ENCODE peak calls at places on chromosomes 16 and 17, in eight cellular contexts. Y, R, K, P, T, J, Q and S are unnamed samples.

GRCh38 chr16:53142823-53143568 is 88.2 kb downstream of the CHD9 start:
- DNase-seq in T (no peak), Y (no peak), Q (peak), J (no peak), R (no peak), K (no peak), P (no peak), S (no peak)

GRCh38 chr16:16992986-16993783 is 477.6 kb downstream of the XYLT1 start:
- DNase-seq in P (no peak), K (no peak), Y (no peak), Q (no peak), T (no peak), R (peak), J (no peak), S (no peak)

GRCh38 chr16:46757339-46758050 is 9.4 kb upstream of the MYLK3 start:
- DNase-seq in T (no peak), P (no peak), K (no peak), R (no peak), Q (peak), J (no peak), Y (no peak), S (no peak)

GRCh38 chr17:49509588-49509917 is 14.5 kb downstream of the NGFR start:
- DNase-seq in Q (no peak), Y (no peak), P (no peak), R (no peak), T (no peak), J (no peak), K (no peak), S (no peak)

GRCh38 chr17:18860161-18860972 is 2.4 kb downstream of the PRPSAP2 start:
- DNase-seq in Y (no peak), Q (no peak), J (no peak), R (no peak), P (no peak), T (no peak), K (no peak), S (no peak)

GRCh38 chr16:4298761-4299522 is 16.9 kb upstream of the GLIS2 start:
- DNase-seq in J (peak), P (peak), Q (peak), K (peak), R (no peak), Y (no peak), T (peak), S (peak)

GRCh38 chr17:28570716-28571254 is 539 bp downstream of the PIGS start:
- DNase-seq in T (peak), J (peak), R (peak), Y (no peak), P (peak), K (peak), Q (peak), S (no peak)

GRCh38 chr16:1180772-1181714 is 28.1 kb downstream of the CACNA1H start:
- DNase-seq in P (no peak), T (peak), R (no peak), Y (no peak), J (no peak), K (peak), Q (no peak), S (no peak)

GRCh38 chr17:28912281-28912937 is 9.5 kb upstream of the DHRS13 start:
- DNase-seq in Y (no peak), J (no peak), K (peak), P (peak), Q (no peak), R (no peak), T (peak), S (no peak)

GRCh38 chr16:87092958-87093357 is 224.2 kb downstream of the C16orf95 start:
- DNase-seq in K (no peak), J (no peak), T (no peak), P (no peak), Y (no peak), Q (no peak), R (no peak), S (no peak)

GRCh38 chr16:48433849-48434530 is 48.8 kb upstream of the SIAH1 start:
- DNase-seq in R (no peak), T (no peak), K (no peak), P (no peak), J (no peak), Y (no peak), Q (no peak), S (no peak)

GRCh38 chr16:381788-382717 is at the start of gene PGAP6:
- DNase-seq in P (peak), J (peak), Y (no peak), Q (no peak), R (peak), T (peak), K (peak), S (no peak)